ENCODE peak calls at places on chromosome 18, in seven cellular contexts. P is effector memory CD4-positive, alpha-beta T cell; N is sigmoid colon; F is HepG2; A is AG04450; G is dorsolateral prefrontal cortex; T is transverse colon. K is an unnamed sample.

GRCh38 chr18:33440011-33440383 is 524 bp downstream of the CCDC178 start:
- DNase-seq in P (no peak), N (peak), F (no peak), A (no peak), G (no peak), T (peak), K (no peak)

GRCh38 chr18:73279499-73279898 is 411.7 kb upstream of the NETO1 start:
- DNase-seq in P (no peak), N (no peak), F (no peak), A (no peak), G (peak), T (no peak), K (no peak)

GRCh38 chr18:54181856-54182612 is 42.4 kb downstream of the MBD2 start:
- DNase-seq in P (no peak), N (no peak), F (no peak), A (no peak), G (no peak), T (no peak), K (no peak)

GRCh38 chr18:69845588-69846506 is 101.8 kb downstream of the CD226 start:
- DNase-seq in P (no peak), N (no peak), F (no peak), A (peak), G (no peak), T (peak), K (no peak)

GRCh38 chr18:3623769-3624545 is 174.0 kb downstream of the TGIF1 start:
- DNase-seq in P (no peak), N (peak), F (peak), A (peak), G (no peak), T (peak), K (no peak)

GRCh38 chr18:51038110-51038509 is 8.1 kb downstream of the SMAD4 start:
- DNase-seq in P (no peak), N (no peak), F (peak), A (no peak), G (no peak), T (no peak), K (no peak)

GRCh38 chr18:71398530-71398929 is 1109.7 kb downstream of the SOCS6 start:
- DNase-seq in P (no peak), N (no peak), F (peak), A (no peak), G (peak), T (no peak), K (no peak)

GRCh38 chr18:11065061-11065460 is 84.3 kb downstream of the PIEZO2 start:
- DNase-seq in P (no peak), N (no peak), F (no peak), A (no peak), G (no peak), T (no peak), K (no peak)

GRCh38 chr18:2883137-2883671 is 36.4 kb downstream of the EMILIN2 start:
- DNase-seq in P (peak), N (no peak), F (no peak), A (no peak), G (no peak), T (peak), K (peak)

GRCh38 chr18:33270297-33270696 is 170.2 kb downstream of the CCDC178 start:
- DNase-seq in P (no peak), N (no peak), F (no peak), A (no peak), G (no peak), T (no peak), K (no peak)

GRCh38 chr18:69599377-69599776 is 198.7 kb downstream of the DOK6 start:
- DNase-seq in P (no peak), N (no peak), F (no peak), A (no peak), G (no peak), T (no peak), K (no peak)

GRCh38 chr18:24492445-24492844 is 32.0 kb downstream of the HRH4 start:
- DNase-seq in P (no peak), N (no peak), F (no peak), A (no peak), G (no peak), T (peak), K (no peak)

GRCh38 chr18:8610442-8610801 is 1.2 kb downstream of the RAB12 start:
- DNase-seq in P (no peak), N (no peak), F (no peak), A (no peak), G (no peak), T (peak), K (no peak)

DNA sequence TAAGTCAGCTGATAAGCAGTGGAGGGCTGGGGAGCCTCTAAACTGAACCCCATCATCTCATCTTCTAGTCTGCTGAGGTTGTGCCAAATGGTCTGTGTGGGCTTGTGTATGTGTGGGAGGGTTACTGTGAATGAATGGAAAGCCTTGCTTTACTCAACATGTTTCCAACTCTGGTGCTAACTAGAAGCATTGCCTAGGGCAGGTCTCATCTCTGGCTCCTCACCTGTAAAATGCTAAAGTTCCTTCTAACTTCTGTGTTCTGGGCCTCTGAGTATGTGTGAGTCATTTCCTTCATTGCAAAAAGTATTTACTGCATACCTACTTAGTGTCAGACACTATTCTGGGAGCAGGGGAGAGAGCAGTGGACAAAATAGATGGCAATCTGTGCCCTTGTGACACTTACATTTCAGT is 1.3 kb downstream of the LIPG start:
- DNase-seq in P (no peak), N (no peak), F (no peak), A (no peak), G (no peak), T (no peak), K (no peak)
- H3K4me3 ChIP-seq in P (no peak), N (no peak), F (no peak), A (no peak), G (peak), T (peak), K (no peak)

GRCh38 chr18:47591429-47591828 is 339.0 kb downstream of the SMAD2 start:
- DNase-seq in P (no peak), N (no peak), F (no peak), A (no peak), G (no peak), T (no peak), K (no peak)
- H3K27ac ChIP-seq in P (no peak), N (no peak), F (no peak), A (no peak), G (no peak), T (no peak), K (no peak)

DNA sequence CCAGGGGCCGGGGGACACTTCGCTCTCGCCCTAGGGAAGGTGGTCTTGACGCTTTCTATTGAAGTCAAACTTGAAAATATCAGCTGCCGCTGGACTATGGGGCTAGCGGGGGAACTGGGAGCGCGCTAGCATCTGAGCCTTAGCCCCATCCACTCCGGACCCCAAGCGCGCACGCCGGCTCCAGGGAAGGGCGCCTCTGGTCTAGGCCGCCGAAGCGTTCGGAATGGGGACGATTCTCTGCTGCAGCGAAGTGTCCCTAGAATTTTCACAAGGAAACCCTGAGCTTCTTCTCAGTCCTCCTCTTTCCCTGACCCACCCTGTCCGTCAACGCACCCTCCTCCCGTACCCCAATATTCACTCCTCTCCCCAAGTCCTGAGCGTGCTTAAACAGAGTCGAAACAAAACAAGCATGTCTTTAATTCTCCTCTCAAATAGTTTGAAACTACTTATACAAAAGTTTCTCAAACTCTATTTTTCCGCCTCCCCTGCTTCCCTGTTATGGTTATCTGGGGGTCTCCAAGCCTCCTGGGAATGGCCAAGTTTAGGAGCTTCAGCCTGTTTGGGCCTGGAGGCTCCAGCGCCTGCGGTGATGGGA is 5.0 kb downstream of the RAX start:
- DNase-seq in P (no peak), N (no peak), F (no peak), A (no peak), G (no peak), T (no peak), K (no peak)
- H3K4me3 ChIP-seq in P (no peak), N (peak), F (no peak), A (no peak), G (no peak), T (no peak), K (no peak)

DNA sequence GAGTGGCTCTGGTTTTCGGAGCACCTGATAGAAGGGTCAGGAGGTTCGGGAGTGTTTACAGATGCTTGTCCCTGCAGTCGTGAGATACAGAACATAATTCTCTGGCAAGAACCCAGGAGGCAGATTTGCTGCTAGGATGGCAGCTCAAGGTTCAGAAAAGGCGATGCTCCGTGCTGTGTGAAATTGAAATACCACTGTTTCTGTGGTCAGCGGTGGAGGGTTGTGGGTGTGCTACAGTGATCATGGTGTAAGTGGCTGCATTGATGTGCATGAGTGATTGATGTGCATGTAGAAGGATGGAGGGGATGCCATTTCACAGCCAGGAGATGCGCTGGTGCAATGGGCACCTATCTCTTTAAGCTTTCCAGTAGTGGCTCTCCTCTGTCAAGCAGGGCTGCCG is 322.1 kb downstream of the GALR1 start:
- DNase-seq in P (no peak), N (no peak), F (no peak), A (no peak), G (no peak), T (no peak), K (no peak)
- H3K27ac ChIP-seq in P (no peak), N (no peak), F (no peak), A (no peak), G (no peak), T (no peak), K (no peak)

GRCh38 chr18:48866856-48867255 is 83.9 kb downstream of the SMAD7 start:
- DNase-seq in P (no peak), N (no peak), F (no peak), A (no peak), G (no peak), T (no peak), K (no peak)

GRCh38 chr18:48869591-48869990 is 81.2 kb downstream of the SMAD7 start:
- DNase-seq in P (no peak), N (no peak), F (no peak), A (no peak), G (no peak), T (no peak), K (no peak)

GRCh38 chr18:48867978-48868377 is 82.8 kb downstream of the SMAD7 start:
- DNase-seq in P (no peak), N (no peak), F (no peak), A (no peak), G (no peak), T (no peak), K (no peak)

GRCh38 chr18:48866028-48866733 is 84.6 kb downstream of the SMAD7 start:
- DNase-seq in P (no peak), N (peak), F (no peak), A (peak), G (peak), T (peak), K (no peak)

DNA sequence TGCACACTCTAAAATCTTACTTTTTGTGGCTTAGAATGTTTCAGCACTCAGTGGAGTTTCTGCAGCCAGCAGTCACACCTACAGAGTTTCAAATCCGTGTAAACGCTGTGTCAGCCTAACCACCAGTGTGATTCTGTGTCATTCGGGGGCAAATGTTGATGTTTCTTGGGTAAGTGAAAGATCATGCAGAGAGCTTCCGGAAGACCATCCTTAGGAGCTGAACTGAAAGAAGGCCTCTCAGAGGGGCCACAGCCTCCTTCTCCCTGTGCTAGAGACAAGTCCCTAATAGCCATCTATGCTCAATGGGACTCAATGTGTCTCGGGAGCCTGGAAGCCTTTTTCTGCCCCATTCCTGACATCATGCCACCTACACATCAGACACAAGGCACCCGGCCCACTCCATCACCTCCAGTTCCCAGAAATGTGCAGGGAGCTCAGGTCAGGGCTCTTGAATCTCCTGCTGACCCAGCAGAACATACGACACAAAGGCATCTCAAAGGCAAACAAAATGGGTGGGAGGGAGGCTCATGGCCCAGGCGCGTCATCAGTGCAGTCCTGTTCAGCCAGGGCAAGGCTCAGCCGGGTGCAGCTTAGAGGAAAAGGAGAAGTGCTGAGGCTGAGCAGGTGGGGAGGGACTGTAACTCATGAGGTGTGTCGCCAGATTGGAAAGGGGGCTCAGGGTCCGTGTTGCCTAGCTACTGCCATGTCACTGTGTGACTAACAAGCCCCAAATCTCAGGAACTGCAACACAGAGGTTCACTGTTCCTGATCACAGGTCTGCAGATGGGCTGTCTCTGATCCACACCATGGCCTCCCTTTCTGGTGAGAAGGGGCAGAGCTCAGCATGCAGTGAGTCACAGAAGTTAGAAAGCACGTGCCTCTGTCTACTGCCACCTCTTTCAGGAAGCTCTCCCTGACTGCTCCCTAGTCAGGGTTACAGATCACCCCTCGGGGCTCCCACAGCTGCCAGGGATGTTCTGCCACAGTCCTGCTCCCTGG is 82.0 kb downstream of the SMAD7 start:
- DNase-seq in P (no peak), N (no peak), F (peak), A (no peak), G (no peak), T (peak), K (peak)
- H3K4me3 ChIP-seq in P (no peak), N (no peak), F (no peak), A (no peak), G (no peak), T (no peak), K (no peak)

K was measured in CD8-positive, alpha-beta memory T cell.